ENCODE peak calls at places on chromosome 1, in ten cellular contexts. One of them, this sample, is unnamed.

GRCh38 chr1:114347431-114348209 is 163.4 kb downstream of the TRIM33 start:
- DNase-seq in spleen: no peak
- DNase-seq in CD4-positive, alpha-beta memory T cell: no peak
- DNase-seq in cardiac muscle cell: no peak
- DNase-seq in GM23248: no peak
- DNase-seq in cardiac fibroblast: no peak
- DNase-seq in psoas muscle: no peak
- DNase-seq in heart right ventricle: no peak
- DNase-seq in K562: peak
- DNase-seq in ovary: no peak
- DNase-seq in this sample: no peak

GRCh38 chr1:168977618-168978017 is 128.9 kb upstream of the ATP1B1 start:
- DNase-seq in heart right ventricle: no peak
- DNase-seq in K562: no peak
- DNase-seq in psoas muscle: no peak
- DNase-seq in ovary: no peak
- DNase-seq in cardiac muscle cell: no peak
- DNase-seq in GM23248: no peak
- DNase-seq in CD4-positive, alpha-beta memory T cell: no peak
- DNase-seq in spleen: no peak
- DNase-seq in cardiac fibroblast: no peak
- DNase-seq in this sample: no peak

GRCh38 chr1:29237906-29238600 is 1.7 kb downstream of the PTPRU start:
- DNase-seq in GM23248: peak
- DNase-seq in psoas muscle: peak
- DNase-seq in CD4-positive, alpha-beta memory T cell: no peak
- DNase-seq in ovary: peak
- DNase-seq in heart right ventricle: no peak
- DNase-seq in spleen: no peak
- DNase-seq in cardiac muscle cell: peak
- DNase-seq in cardiac fibroblast: peak
- DNase-seq in K562: peak
- DNase-seq in this sample: no peak

GRCh38 chr1:193766329-193766728 is 579.9 kb upstream of the B3GALT2 start:
- DNase-seq in ovary: no peak
- DNase-seq in spleen: no peak
- DNase-seq in heart right ventricle: no peak
- DNase-seq in GM23248: no peak
- DNase-seq in cardiac fibroblast: no peak
- DNase-seq in psoas muscle: no peak
- DNase-seq in K562: no peak
- DNase-seq in cardiac muscle cell: no peak
- DNase-seq in CD4-positive, alpha-beta memory T cell: no peak
- DNase-seq in this sample: no peak

GRCh38 chr1:35442737-35443136 is 114.5 kb downstream of the KIAA0319L start:
- DNase-seq in K562: no peak
- DNase-seq in ovary: no peak
- DNase-seq in psoas muscle: no peak
- DNase-seq in spleen: no peak
- DNase-seq in CD4-positive, alpha-beta memory T cell: no peak
- DNase-seq in heart right ventricle: no peak
- DNase-seq in cardiac fibroblast: no peak
- DNase-seq in cardiac muscle cell: no peak
- DNase-seq in GM23248: no peak
- DNase-seq in this sample: no peak

GRCh38 chr1:56473582-56474270 is 105.6 kb downstream of the PLPP3 start:
- DNase-seq in heart right ventricle: no peak
- DNase-seq in ovary: no peak
- DNase-seq in GM23248: peak
- DNase-seq in CD4-positive, alpha-beta memory T cell: no peak
- DNase-seq in cardiac muscle cell: no peak
- DNase-seq in psoas muscle: no peak
- DNase-seq in K562: no peak
- DNase-seq in spleen: no peak
- DNase-seq in cardiac fibroblast: no peak
- DNase-seq in this sample: no peak

GRCh38 chr1:116806245-116806644 is 52.0 kb downstream of the CD2 start:
- DNase-seq in heart right ventricle: no peak
- DNase-seq in cardiac muscle cell: no peak
- DNase-seq in CD4-positive, alpha-beta memory T cell: peak
- DNase-seq in ovary: no peak
- DNase-seq in GM23248: no peak
- DNase-seq in K562: no peak
- DNase-seq in spleen: no peak
- DNase-seq in cardiac fibroblast: no peak
- DNase-seq in psoas muscle: no peak
- DNase-seq in this sample: peak

GRCh38 chr1:33326690-33327300 is 5.9 kb upstream of the A3GALT2 start:
- DNase-seq in cardiac fibroblast: no peak
- DNase-seq in spleen: peak
- DNase-seq in K562: no peak
- DNase-seq in GM23248: no peak
- DNase-seq in ovary: peak
- DNase-seq in heart right ventricle: no peak
- DNase-seq in cardiac muscle cell: no peak
- DNase-seq in CD4-positive, alpha-beta memory T cell: no peak
- DNase-seq in psoas muscle: peak
- DNase-seq in this sample: no peak

GRCh38 chr1:2274968-2275475 is 46.9 kb downstream of the SKI start:
- DNase-seq in ovary: no peak
- DNase-seq in cardiac fibroblast: peak
- DNase-seq in GM23248: no peak
- DNase-seq in cardiac muscle cell: no peak
- DNase-seq in heart right ventricle: no peak
- DNase-seq in spleen: no peak
- DNase-seq in CD4-positive, alpha-beta memory T cell: no peak
- DNase-seq in K562: no peak
- DNase-seq in psoas muscle: peak
- DNase-seq in this sample: no peak

GRCh38 chr1:2272686-2273400 is 44.7 kb downstream of the SKI start:
- DNase-seq in spleen: no peak
- DNase-seq in cardiac muscle cell: no peak
- DNase-seq in CD4-positive, alpha-beta memory T cell: no peak
- DNase-seq in GM23248: no peak
- DNase-seq in K562: peak
- DNase-seq in cardiac fibroblast: no peak
- DNase-seq in heart right ventricle: no peak
- DNase-seq in ovary: no peak
- DNase-seq in psoas muscle: peak
- DNase-seq in this sample: no peak

GRCh38 chr1:2271841-2272655 is 43.9 kb downstream of the SKI start:
- DNase-seq in psoas muscle: peak
- DNase-seq in cardiac fibroblast: no peak
- DNase-seq in CD4-positive, alpha-beta memory T cell: no peak
- DNase-seq in heart right ventricle: no peak
- DNase-seq in cardiac muscle cell: no peak
- DNase-seq in ovary: no peak
- DNase-seq in K562: peak
- DNase-seq in GM23248: no peak
- DNase-seq in spleen: no peak
- DNase-seq in this sample: no peak

GRCh38 chr1:2274231-2274967 is 46.3 kb downstream of the SKI start:
- DNase-seq in cardiac muscle cell: no peak
- DNase-seq in heart right ventricle: no peak
- DNase-seq in K562: no peak
- DNase-seq in cardiac fibroblast: no peak
- DNase-seq in GM23248: no peak
- DNase-seq in ovary: no peak
- DNase-seq in spleen: no peak
- DNase-seq in CD4-positive, alpha-beta memory T cell: no peak
- DNase-seq in psoas muscle: peak
- DNase-seq in this sample: no peak

DNA sequence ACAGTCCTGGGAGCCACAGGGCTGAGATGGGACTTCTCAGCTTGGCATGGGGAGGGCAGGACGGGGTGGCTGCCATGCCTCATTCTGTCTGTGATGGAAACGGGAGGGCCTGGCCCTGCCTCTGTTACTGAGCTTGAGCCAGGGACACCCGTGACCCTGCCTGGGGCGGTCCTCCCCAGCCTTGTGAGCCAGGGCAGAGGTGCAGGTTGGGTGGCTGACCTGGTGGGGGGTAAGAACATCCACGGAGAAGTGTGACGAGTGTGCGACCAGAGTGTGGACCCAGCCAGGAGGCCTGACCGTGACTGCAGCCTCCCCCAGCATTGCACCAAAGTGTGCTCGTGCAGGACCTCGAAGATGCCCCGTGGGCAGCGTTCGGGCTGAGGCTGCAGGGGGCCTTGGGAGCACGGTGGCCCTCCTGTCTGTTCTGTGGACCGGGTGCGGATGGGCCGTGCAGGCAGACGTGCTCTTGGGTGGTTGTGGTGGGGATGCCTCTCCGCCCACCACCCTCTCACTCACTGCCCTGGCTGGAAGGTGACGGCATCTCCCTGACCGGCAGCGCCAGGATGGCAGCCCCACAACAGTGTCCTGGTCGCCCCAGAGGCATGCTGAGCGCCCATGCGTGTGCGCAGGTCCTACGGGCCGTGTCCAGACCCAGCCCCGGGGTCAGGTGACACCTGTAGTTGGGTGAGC is 45.4 kb downstream of the SKI start:
- DNase-seq in ovary: no peak
- DNase-seq in psoas muscle: peak
- DNase-seq in K562: no peak
- DNase-seq in spleen: no peak
- DNase-seq in cardiac fibroblast: no peak
- DNase-seq in heart right ventricle: no peak
- DNase-seq in CD4-positive, alpha-beta memory T cell: no peak
- DNase-seq in GM23248: no peak
- DNase-seq in cardiac muscle cell: no peak
- DNase-seq in this sample: no peak
- H3K4me3 ChIP-seq in ovary: no peak
- H3K4me3 ChIP-seq in psoas muscle: no peak
- H3K4me3 ChIP-seq in K562: no peak
- H3K4me3 ChIP-seq in spleen: no peak
- H3K4me3 ChIP-seq in cardiac fibroblast: no peak
- H3K4me3 ChIP-seq in heart right ventricle: no peak
- H3K4me3 ChIP-seq in CD4-positive, alpha-beta memory T cell: no peak
- H3K4me3 ChIP-seq in GM23248: no peak
- H3K4me3 ChIP-seq in cardiac muscle cell: no peak
- H3K4me3 ChIP-seq in this sample: no peak

GRCh38 chr1:177170756-177171535 is at the start of gene BRINP2:
- DNase-seq in cardiac muscle cell: peak
- DNase-seq in cardiac fibroblast: peak
- DNase-seq in ovary: no peak
- DNase-seq in heart right ventricle: peak
- DNase-seq in psoas muscle: peak
- DNase-seq in GM23248: peak
- DNase-seq in K562: no peak
- DNase-seq in CD4-positive, alpha-beta memory T cell: no peak
- DNase-seq in spleen: peak
- DNase-seq in this sample: no peak
- H3K4me3 ChIP-seq in cardiac muscle cell: peak
- H3K4me3 ChIP-seq in cardiac fibroblast: no peak
- H3K4me3 ChIP-seq in ovary: peak
- H3K4me3 ChIP-seq in heart right ventricle: peak
- H3K4me3 ChIP-seq in psoas muscle: peak
- H3K4me3 ChIP-seq in GM23248: peak
- H3K4me3 ChIP-seq in K562: no peak
- H3K4me3 ChIP-seq in CD4-positive, alpha-beta memory T cell: no peak
- H3K4me3 ChIP-seq in spleen: peak
- H3K4me3 ChIP-seq in this sample: no peak

GRCh38 chr1:230170153-230170547 is 103.1 kb downstream of the GALNT2 start:
- DNase-seq in K562: no peak
- DNase-seq in psoas muscle: no peak
- DNase-seq in GM23248: no peak
- DNase-seq in ovary: peak
- DNase-seq in heart right ventricle: no peak
- DNase-seq in CD4-positive, alpha-beta memory T cell: no peak
- DNase-seq in cardiac muscle cell: no peak
- DNase-seq in spleen: no peak
- DNase-seq in cardiac fibroblast: no peak
- DNase-seq in this sample: no peak

GRCh38 chr1:230167419-230167852 is 100.4 kb downstream of the GALNT2 start:
- DNase-seq in psoas muscle: no peak
- DNase-seq in spleen: no peak
- DNase-seq in cardiac muscle cell: peak
- DNase-seq in ovary: peak
- DNase-seq in heart right ventricle: no peak
- DNase-seq in CD4-positive, alpha-beta memory T cell: peak
- DNase-seq in cardiac fibroblast: peak
- DNase-seq in K562: peak
- DNase-seq in GM23248: peak
- DNase-seq in this sample: peak

GRCh38 chr1:230171337-230172015 is 104.4 kb downstream of the GALNT2 start:
- DNase-seq in GM23248: peak
- DNase-seq in spleen: no peak
- DNase-seq in CD4-positive, alpha-beta memory T cell: no peak
- DNase-seq in K562: no peak
- DNase-seq in ovary: no peak
- DNase-seq in heart right ventricle: no peak
- DNase-seq in cardiac muscle cell: no peak
- DNase-seq in psoas muscle: no peak
- DNase-seq in cardiac fibroblast: peak
- DNase-seq in this sample: no peak

GRCh38 chr1:230170610-230171009 is 103.6 kb downstream of the GALNT2 start:
- DNase-seq in heart right ventricle: no peak
- DNase-seq in psoas muscle: no peak
- DNase-seq in cardiac fibroblast: no peak
- DNase-seq in GM23248: no peak
- DNase-seq in spleen: no peak
- DNase-seq in K562: no peak
- DNase-seq in CD4-positive, alpha-beta memory T cell: no peak
- DNase-seq in ovary: peak
- DNase-seq in cardiac muscle cell: no peak
- DNase-seq in this sample: no peak

DNA sequence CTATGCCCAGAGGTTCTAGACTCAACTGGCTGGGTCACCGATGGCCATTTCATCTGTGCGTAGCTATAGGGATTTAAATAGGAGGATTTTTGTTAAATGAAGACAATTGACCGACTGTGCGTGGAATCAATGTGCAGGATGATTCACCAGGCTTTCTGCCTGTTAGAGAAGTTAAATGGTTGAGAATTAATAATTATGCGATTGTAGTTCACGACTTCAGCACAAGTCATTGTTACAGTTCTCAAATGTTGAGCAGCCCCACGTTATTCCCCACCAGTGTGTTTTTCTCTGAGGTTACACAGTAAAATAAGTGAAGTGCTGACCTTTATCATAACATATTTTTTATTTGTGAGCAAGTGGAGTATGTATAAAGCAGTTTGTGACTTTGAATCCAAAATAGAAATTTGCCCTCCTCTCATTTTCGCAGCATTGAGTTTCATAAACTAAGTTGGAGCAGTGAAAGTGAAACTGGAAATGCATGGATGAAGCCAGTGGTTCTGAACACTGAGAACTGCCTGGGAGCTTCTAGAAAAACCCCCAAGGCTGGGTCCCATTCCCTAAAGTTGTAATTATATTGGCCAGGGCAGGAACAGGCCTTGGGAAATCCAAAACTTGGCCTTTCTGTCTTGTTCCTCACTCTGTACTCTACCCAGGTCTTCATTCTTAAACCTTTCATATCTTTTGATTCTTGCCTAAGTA is 102.6 kb downstream of the GALNT2 start:
- DNase-seq in spleen: no peak
- DNase-seq in psoas muscle: no peak
- DNase-seq in CD4-positive, alpha-beta memory T cell: no peak
- DNase-seq in GM23248: no peak
- DNase-seq in heart right ventricle: no peak
- DNase-seq in cardiac muscle cell: no peak
- DNase-seq in cardiac fibroblast: no peak
- DNase-seq in K562: no peak
- DNase-seq in ovary: peak
- DNase-seq in this sample: peak
- H3K4me3 ChIP-seq in spleen: no peak
- H3K4me3 ChIP-seq in psoas muscle: peak
- H3K4me3 ChIP-seq in CD4-positive, alpha-beta memory T cell: no peak
- H3K4me3 ChIP-seq in GM23248: no peak
- H3K4me3 ChIP-seq in heart right ventricle: no peak
- H3K4me3 ChIP-seq in cardiac muscle cell: no peak
- H3K4me3 ChIP-seq in cardiac fibroblast: no peak
- H3K4me3 ChIP-seq in K562: no peak
- H3K4me3 ChIP-seq in ovary: no peak
- H3K4me3 ChIP-seq in this sample: peak

GRCh38 chr1:51839094-51839493 is 39.4 kb downstream of the NRDC start:
- DNase-seq in GM23248: no peak
- DNase-seq in cardiac muscle cell: no peak
- DNase-seq in psoas muscle: no peak
- DNase-seq in heart right ventricle: no peak
- DNase-seq in CD4-positive, alpha-beta memory T cell: no peak
- DNase-seq in cardiac fibroblast: no peak
- DNase-seq in spleen: no peak
- DNase-seq in K562: no peak
- DNase-seq in ovary: no peak
- DNase-seq in this sample: no peak

GRCh38 chr1:51829058-51829457 is 49.5 kb downstream of the NRDC start:
- DNase-seq in heart right ventricle: no peak
- DNase-seq in psoas muscle: no peak
- DNase-seq in K562: no peak
- DNase-seq in cardiac fibroblast: no peak
- DNase-seq in ovary: no peak
- DNase-seq in GM23248: no peak
- DNase-seq in CD4-positive, alpha-beta memory T cell: no peak
- DNase-seq in cardiac muscle cell: no peak
- DNase-seq in spleen: no peak
- DNase-seq in this sample: no peak

GRCh38 chr1:51837243-51837642 is 41.3 kb downstream of the NRDC start:
- DNase-seq in K562: no peak
- DNase-seq in GM23248: no peak
- DNase-seq in CD4-positive, alpha-beta memory T cell: no peak
- DNase-seq in cardiac muscle cell: no peak
- DNase-seq in ovary: no peak
- DNase-seq in heart right ventricle: no peak
- DNase-seq in psoas muscle: no peak
- DNase-seq in spleen: no peak
- DNase-seq in cardiac fibroblast: no peak
- DNase-seq in this sample: no peak

GRCh38 chr1:51833700-51834099 is 44.8 kb downstream of the NRDC start:
- DNase-seq in spleen: no peak
- DNase-seq in heart right ventricle: no peak
- DNase-seq in ovary: no peak
- DNase-seq in K562: no peak
- DNase-seq in psoas muscle: no peak
- DNase-seq in CD4-positive, alpha-beta memory T cell: no peak
- DNase-seq in cardiac fibroblast: peak
- DNase-seq in GM23248: peak
- DNase-seq in cardiac muscle cell: no peak
- DNase-seq in this sample: no peak
- H3K4me3 ChIP-seq in spleen: no peak
- H3K4me3 ChIP-seq in heart right ventricle: no peak
- H3K4me3 ChIP-seq in ovary: no peak
- H3K4me3 ChIP-seq in K562: no peak
- H3K4me3 ChIP-seq in psoas muscle: no peak
- H3K4me3 ChIP-seq in CD4-positive, alpha-beta memory T cell: no peak
- H3K4me3 ChIP-seq in cardiac fibroblast: no peak
- H3K4me3 ChIP-seq in GM23248: no peak
- H3K4me3 ChIP-seq in cardiac muscle cell: no peak
- H3K4me3 ChIP-seq in this sample: no peak

This sample was measured in CD4-positive, CD25-positive, alpha-beta regulatory T cell.